ENCODE peak calls at places on chromosomes 6 and 20, in seven cellular contexts. W is AG04450, B is SK-N-SH, P is keratinocyte, M is adrenal gland, E is neural progenitor cell, H is psoas muscle. I is an unnamed sample.

GRCh38 chr6:109237082-109237985 is 142.0 kb downstream of the CEP57L1 start:
- DNase-seq in E (no peak), M (no peak), B (no peak), P (no peak), W (no peak), H (no peak), I (no peak)

GRCh38 chr6:77353129-77353528 is 110.2 kb downstream of the HTR1B start:
- DNase-seq in M (no peak), B (no peak), W (no peak), H (no peak), E (no peak), P (no peak), I (no peak)

GRCh38 chr6:100657678-100658330 is 193.1 kb upstream of the SIM1 start:
- DNase-seq in W (no peak), H (no peak), E (no peak), M (no peak), P (no peak), B (no peak), I (no peak)

GRCh38 chr20:53652859-53653520 is 59.4 kb upstream of the ZNF217 start:
- DNase-seq in M (no peak), W (no peak), P (no peak), H (no peak), B (no peak), E (no peak), I (no peak)

GRCh38 chr20:40643891-40644290 is 45.1 kb downstream of the MAFB start:
- DNase-seq in H (no peak), W (no peak), P (no peak), B (no peak), E (no peak), M (no peak), I (no peak)

GRCh38 chr20:24364464-24364863 is 105.0 kb upstream of the SYNDIG1 start:
- DNase-seq in P (no peak), W (no peak), H (no peak), M (no peak), E (no peak), B (no peak), I (no peak)

GRCh38 chr6:36968266-36968977 is 13.9 kb downstream of the PI16 start:
- DNase-seq in W (no peak), P (no peak), H (peak; percentile 78), E (no peak), M (no peak), B (no peak), I (peak; percentile 51)

GRCh38 chr6:109082178-109082577 is 12.5 kb downstream of the SESN1 start:
- DNase-seq in H (no peak), B (no peak), M (no peak), E (no peak), P (no peak), W (no peak), I (no peak)

GRCh38 chr20:33649201-33649631 is 12.9 kb upstream of the C20orf144 start:
- DNase-seq in M (no peak), P (no peak), W (no peak), B (peak; percentile 87), H (peak; percentile 86), E (no peak), I (peak; percentile 78)

GRCh38 chr6:20630617-20631448 is 96.6 kb downstream of the CDKAL1 start:
- DNase-seq in E (no peak), P (no peak), H (no peak), B (no peak), M (no peak), W (no peak), I (no peak)

GRCh38 chr6:168247456-168248147 is 72.0 kb downstream of the DACT2 start:
- DNase-seq in P (no peak), E (no peak), W (no peak), B (peak; percentile 88), M (no peak), H (peak; percentile 64), I (no peak)

GRCh38 chr6:136967874-136968752 is 46.0 kb downstream of the SLC35D3 start:
- DNase-seq in B (peak; percentile 42), H (peak; percentile 68), E (peak; percentile 79), P (peak; percentile 56), M (peak; percentile 67), W (peak; percentile 20), I (peak; percentile 75)

GRCh38 chr6:101537917-101538316 is 144.4 kb downstream of the GRIK2 start:
- DNase-seq in W (no peak), M (no peak), B (no peak), E (no peak), P (no peak), H (no peak), I (no peak)

GRCh38 chr6:13915566-13916229 is 9.1 kb upstream of the RNF182 start:
- DNase-seq in E (peak; percentile 40), P (no peak), W (no peak), B (no peak), M (no peak), H (no peak), I (no peak)

GRCh38 chr6:35907750-35908149 is 13.1 kb downstream of the SRPK1 start:
- DNase-seq in H (no peak), E (no peak), M (no peak), B (no peak), P (no peak), W (no peak), I (no peak)

GRCh38 chr6:156852858-156853216 is 75.7 kb downstream of the ARID1B start:
- DNase-seq in H (no peak), B (no peak), W (no peak), E (peak; percentile 45), P (no peak), M (no peak), I (no peak)

GRCh38 chr20:37435607-37436006 is 85.4 kb upstream of the NNAT start:
- DNase-seq in H (no peak), W (no peak), B (no peak), M (no peak), P (no peak), E (no peak), I (no peak)

GRCh38 chr6:12208190-12208589 is 82.0 kb upstream of the EDN1 start:
- DNase-seq in M (no peak), W (no peak), E (no peak), P (no peak), B (no peak), H (no peak), I (peak; percentile 75)

GRCh38 chr6:33490621-33491020 is 36.2 kb downstream of the ZBTB9 start:
- DNase-seq in W (no peak), E (no peak), H (peak; percentile 51), B (no peak), M (no peak), P (no peak), I (no peak)
- H3K4me3 ChIP-seq in W (no peak overlapping the region), E (no peak overlapping the region), H (no peak overlapping the region), B (no peak overlapping the region), M (no peak overlapping the region), P (no peak overlapping the region), I (no peak overlapping the region)

DNA sequence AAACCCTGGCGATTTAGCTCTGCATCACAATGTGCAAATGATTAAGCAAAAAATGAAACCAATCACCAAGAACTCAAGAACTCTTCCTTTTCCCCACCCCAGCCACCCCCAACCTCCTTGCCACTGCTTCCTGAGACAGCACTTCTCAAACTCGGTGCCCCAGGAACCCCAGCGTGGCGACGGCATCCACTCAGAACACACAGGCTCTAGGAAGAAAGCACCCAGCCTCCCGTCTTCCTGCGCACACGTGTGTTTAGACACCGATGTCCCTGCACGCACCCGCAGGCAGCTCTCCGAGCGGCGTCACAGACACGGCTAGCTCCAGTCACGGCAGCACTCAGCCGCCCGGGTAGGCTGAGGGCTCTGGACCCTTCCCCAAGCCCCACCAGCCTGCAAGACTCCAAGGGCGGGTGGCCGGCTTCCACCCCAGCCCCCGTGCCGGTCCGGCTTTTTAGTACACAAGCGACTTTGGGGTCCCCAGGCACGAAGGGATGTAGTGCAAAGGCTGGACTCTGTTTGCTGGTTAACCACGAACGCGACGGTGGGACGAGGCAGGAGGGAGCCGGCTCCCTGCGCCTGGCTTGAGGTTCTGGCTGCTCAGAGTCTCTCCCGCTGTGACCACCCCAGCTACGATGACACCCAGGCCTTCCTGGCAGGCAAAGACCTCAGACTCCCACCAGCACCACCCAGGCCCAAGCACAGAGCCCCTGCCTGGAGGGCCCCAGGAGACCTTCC is 51.9 kb downstream of the KCNQ2 start:
- DNase-seq in W (no peak), B (no peak), M (no peak), E (no peak), P (no peak), H (no peak), I (no peak)
- H3K27me3 ChIP-seq in W (peaks cover 8% of the 10 kb centered on the region), B (no peaks in the 10 kb centered on the region), M (no peaks in the 10 kb centered on the region), E (no peaks in the 10 kb centered on the region), P (peaks cover 52% of the 10 kb centered on the region), H (peaks cover 87% of the 10 kb centered on the region), I (peaks cover 16% of the 10 kb centered on the region)

DNA sequence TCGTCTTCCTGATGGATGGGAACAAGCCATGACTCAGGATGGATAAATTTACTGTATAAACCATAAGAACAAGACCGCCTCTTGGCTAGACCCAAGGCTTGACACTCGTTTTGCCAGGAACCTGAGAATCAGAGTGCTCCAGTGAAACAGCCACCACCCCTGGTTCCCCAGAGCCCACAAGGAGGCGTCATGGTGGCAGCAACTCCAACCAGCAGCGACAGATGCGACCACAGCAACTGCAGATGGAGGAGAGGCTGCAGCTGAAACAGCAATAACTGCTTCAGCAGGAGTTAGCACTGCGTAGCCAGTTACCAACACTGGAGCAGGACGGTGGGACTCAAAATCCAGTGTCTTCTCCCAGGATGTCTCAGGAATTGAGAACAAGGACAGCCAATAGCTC is 100.9 kb upstream of the SAMD5 start:
- DNase-seq in B (no peak), P (no peak), H (no peak), M (no peak), E (no peak), W (no peak), I (no peak)
- TF ChIP-seq CTCF in B (no peak), P (no peak), H (no peak), M (no peak), E (peak; percentile 5), W (no peak), I (no peak)

GRCh38 chr6:3757241-3757641 is 5.7 kb upstream of the PXDC1 start:
- DNase-seq in P (no peak), M (no peak), E (no peak), B (no peak), W (no peak), H (no peak), I (no peak)

GRCh38 chr6:3761989-3762270 is 10.4 kb upstream of the PXDC1 start:
- DNase-seq in P (no peak), W (no peak), H (no peak), E (no peak), B (no peak), M (no peak), I (no peak)

GRCh38 chr6:3758842-3759144 is 7.3 kb upstream of the PXDC1 start:
- DNase-seq in B (no peak), W (no peak), E (no peak), H (no peak), M (no peak), P (no peak), I (no peak)

GRCh38 chr6:3762359-3762758 is 10.8 kb upstream of the PXDC1 start:
- DNase-seq in W (no peak), H (no peak), E (no peak), B (no peak), P (no peak), M (no peak), I (no peak)

DNA sequence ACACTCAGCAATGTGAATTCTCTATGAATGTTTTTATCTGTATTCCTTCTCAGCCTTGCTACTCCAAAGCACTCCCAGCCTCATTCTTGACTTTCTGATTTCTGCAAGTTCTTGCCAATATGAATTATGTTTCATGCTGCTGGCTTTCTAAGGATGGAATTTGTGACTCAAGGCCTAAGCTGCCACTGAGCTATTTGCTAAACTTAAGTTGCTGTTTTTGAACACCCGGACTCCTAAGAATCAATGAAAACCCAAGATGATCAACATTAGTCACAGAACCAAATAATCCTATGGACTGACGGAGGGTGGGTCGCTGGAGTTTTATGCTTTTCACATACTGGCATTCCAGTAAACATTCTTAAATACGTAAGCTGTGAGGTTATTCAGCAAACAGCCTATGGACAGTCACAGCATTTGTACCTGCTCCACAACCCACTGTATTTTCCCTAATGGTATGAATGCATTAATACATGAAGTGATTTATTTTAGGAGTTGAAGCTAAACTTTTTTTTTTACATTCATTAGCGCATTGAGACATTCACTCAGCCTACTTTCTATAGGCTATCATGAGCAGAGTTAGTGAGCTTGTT is 8.2 kb upstream of the PXDC1 start:
- DNase-seq in E (no peak), M (no peak), H (no peak), W (peak; percentile 74), B (no peak), P (no peak), I (no peak)
- H3K4me3 ChIP-seq in E (no peak overlapping the region), M (no peak overlapping the region), H (no peak overlapping the region), W (no peak overlapping the region), B (no peak overlapping the region), P (no peak overlapping the region), I (no peak overlapping the region)